ENCODE peak calls at places on chromosomes 4 and X, in eight cellular contexts. S, T, D, K, F, X, M and R are unnamed samples.

GRCh38 chr4:109994415-109994827 is 81.7 kb downstream of the EGF start:
- DNase-seq in D (no peak), M (no peak), F (no peak), S (no peak), X (no peak), K (no peak), T (no peak), R (no peak)

GRCh38 chr4:138953962-138954371 is 61.6 kb upstream of the NOCT start:
- DNase-seq in D (peak; percentile 73), T (no peak), X (no peak), F (no peak), M (peak; percentile 95), K (no peak), S (no peak), R (peak; percentile 68)

GRCh38 chr4:109164011-109164410 is 138.4 kb downstream of the COL25A1 start:
- DNase-seq in K (no peak), T (peak; percentile 61), D (no peak), S (no peak), M (peak; percentile 16), F (no peak), X (no peak), R (no peak)

GRCh38 chr4:37737456-37737855 is 51.3 kb upstream of the RELL1 start:
- DNase-seq in F (no peak), M (peak; percentile 62), S (no peak), X (no peak), D (no peak), K (no peak), T (no peak), R (no peak)

GRCh38 chr4:77599378-77599777 is 6.2 kb upstream of the CXCL13 start:
- DNase-seq in K (no peak), M (peak; percentile 59), S (no peak), X (no peak), D (no peak), T (peak; percentile 13), F (no peak), R (no peak)

GRCh38 chr4:109977854-109978501 is 65.3 kb downstream of the EGF start:
- DNase-seq in T (peak; percentile 70), S (no peak), D (no peak), X (no peak), K (no peak), F (no peak), M (peak; percentile 68), R (no peak)

GRCh38 chr4:1229117-1229849 is 19.6 kb downstream of the CTBP1 start:
- DNase-seq in K (no peak), T (no peak), S (no peak), X (no peak), M (no peak), D (no peak), F (no peak), R (no peak)

GRCh38 chr4:105150511-105150910 is 3.8 kb downstream of the TET2 start:
- DNase-seq in D (no peak), X (no peak), F (no peak), M (peak; percentile 84), S (no peak), K (no peak), T (no peak), R (no peak)

GRCh38 chr4:126851391-126851790 is 781.4 kb upstream of the INTU start:
- DNase-seq in F (no peak), K (no peak), M (peak; percentile 49), T (peak; percentile 3), D (peak; percentile 31), S (no peak), X (no peak), R (no peak)

GRCh38 chr4:41832961-41833360 is 84.4 kb upstream of the PHOX2B start:
- DNase-seq in D (no peak), F (no peak), X (no peak), S (no peak), M (no peak), K (no peak), T (peak; percentile 50), R (no peak)

GRCh38 chrX:47637546-47638195 is 7.9 kb upstream of the CFP start:
- DNase-seq in S (peak; percentile 21), D (no peak), F (no peak), X (no peak), T (no peak), K (no peak), M (no peak), R (no peak)

GRCh38 chrX:86887341-86887740 is 630.3 kb upstream of the KLHL4 start:
- DNase-seq in K (no peak), S (no peak), D (no peak), T (no peak), F (no peak), M (no peak), X (no peak), R (no peak)

GRCh38 chrX:22059800-22060199 is 27.7 kb downstream of the PHEX start:
- DNase-seq in X (no peak), M (peak; percentile 6), S (no peak), D (no peak), T (no peak), F (no peak), K (no peak), R (no peak)

GRCh38 chr4:176882201-176882600 is 89.5 kb upstream of the VEGFC start:
- DNase-seq in X (no peak), F (no peak), T (no peak), D (no peak), S (no peak), M (no peak), K (no peak), R (no peak)

GRCh38 chrX:77167993-77168392 is 279.2 kb upstream of the FGF16 start:
- DNase-seq in X (no peak), F (peak; percentile 28), K (no peak), M (peak; percentile 72), T (no peak), D (no peak), S (no peak), R (no peak)

GRCh38 chrX:119417842-119418241 is 18.7 kb downstream of the SLC25A43 start:
- DNase-seq in T (peak; percentile 11), M (no peak), S (no peak), F (no peak), X (no peak), K (no peak), D (no peak), R (no peak)

DNA sequence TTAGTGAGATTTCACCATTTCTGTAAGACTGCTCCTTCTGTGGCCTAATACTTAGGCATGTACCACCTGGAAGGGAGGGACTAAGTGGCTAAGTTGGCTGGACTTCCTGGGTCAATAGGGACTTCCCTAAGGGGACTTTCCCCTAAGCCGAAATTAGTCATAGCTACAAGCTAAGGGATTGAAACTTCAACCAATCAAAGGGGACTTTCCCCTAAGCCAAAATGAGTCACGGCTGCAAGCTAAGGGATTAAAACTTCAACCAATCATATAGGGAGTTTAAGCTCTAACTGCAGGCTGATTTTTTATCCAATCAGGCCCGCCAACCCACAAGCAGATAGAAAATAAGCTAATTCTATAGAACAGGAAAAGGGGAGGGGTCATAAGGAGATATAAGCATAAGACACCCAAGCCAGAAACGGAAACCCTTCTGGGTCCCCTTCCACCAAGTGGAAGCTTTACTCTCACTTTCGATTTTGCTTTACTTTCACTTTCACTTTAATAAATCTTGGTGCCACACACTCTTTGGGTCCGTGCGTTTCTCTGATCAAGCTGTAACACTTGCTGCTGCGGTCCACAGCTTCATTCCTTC is 382.8 kb downstream of the KLHL4 start:
- DNase-seq in K (no peak), M (no peak), F (no peak), S (peak; percentile 8), T (no peak), D (no peak), X (peak; percentile 16), R (no peak)
- H3K4me3 ChIP-seq in K (no peak overlapping the region), M (no peak overlapping the region), F (peak overlapping the region; percentile 55), S (no peak overlapping the region), T (no peak overlapping the region), D (no peak overlapping the region), X (no peak overlapping the region), R (no peak overlapping the region)

GRCh38 chrX:153967536-153968214 is 3.9 kb downstream of the HCFC1 start:
- DNase-seq in D (no peak), K (peak; percentile 28), F (no peak), T (no peak), M (no peak), X (no peak), S (no peak), R (peak; percentile 57)
- H3K4me3 ChIP-seq in D (no peak overlapping the region), K (peak overlapping the region; percentile 94), F (peak overlapping the region; percentile 87), T (peak overlapping the region; percentile 86), M (peak overlapping the region; percentile 88), X (peak overlapping the region; percentile 90), S (peak overlapping the region; percentile 99), R (peak overlapping the region; percentile 60)

GRCh38 chr4:6557185-6557584 is 17.8 kb upstream of the MAN2B2 start:
- DNase-seq in F (no peak), K (no peak), X (no peak), M (no peak), D (no peak), T (no peak), S (no peak), R (no peak)

GRCh38 chr4:6557856-6558255 is 17.1 kb upstream of the MAN2B2 start:
- DNase-seq in K (no peak), F (no peak), D (no peak), S (no peak), T (no peak), X (no peak), M (no peak), R (no peak)

GRCh38 chr4:6555519-6555918 is 19.5 kb upstream of the MAN2B2 start:
- DNase-seq in S (no peak), X (no peak), D (no peak), T (no peak), K (no peak), F (no peak), M (no peak), R (no peak)

GRCh38 chr4:6560416-6561172 is 14.4 kb upstream of the MAN2B2 start:
- DNase-seq in K (no peak), D (peak; percentile 30), F (no peak), X (no peak), T (no peak), M (peak; percentile 9), S (no peak), R (no peak)

GRCh38 chr4:6556263-6556662 is 18.7 kb upstream of the MAN2B2 start:
- DNase-seq in T (no peak), F (no peak), D (no peak), X (no peak), M (no peak), K (no peak), S (no peak), R (no peak)
- H3K4me3 ChIP-seq in T (no peak overlapping the region), F (no peak overlapping the region), D (no peak overlapping the region), X (no peak overlapping the region), M (no peak overlapping the region), K (no peak overlapping the region), S (no peak overlapping the region), R (no peak overlapping the region)

GRCh38 chr4:158769175-158769831 is 477 bp downstream of the FNIP2 start:
- DNase-seq in K (peak; percentile 49), F (no peak), T (peak; percentile 28), D (no peak), M (no peak), X (no peak), S (peak; percentile 16), R (peak; percentile 81)

GRCh38 chr4:158775091-158775651 is 6.3 kb downstream of the FNIP2 start:
- DNase-seq in M (peak; percentile 92), F (no peak), X (no peak), T (no peak), S (no peak), K (no peak), D (peak; percentile 49), R (no peak)

GRCh38 chr4:158768577-158769174 is at the start of gene FNIP2:
- DNase-seq in F (peak; percentile 15), M (peak; percentile 57), D (peak; percentile 22), T (peak; percentile 82), K (peak; percentile 66), S (peak; percentile 72), X (no peak), R (peak; percentile 87)

GRCh38 chr4:158770671-158771070 is 1.8 kb downstream of the FNIP2 start:
- DNase-seq in M (no peak), F (no peak), D (no peak), T (no peak), X (no peak), S (no peak), K (no peak), R (no peak)

GRCh38 chr4:158771776-158772175 is 3.0 kb downstream of the FNIP2 start:
- DNase-seq in M (no peak), S (no peak), X (no peak), K (no peak), F (no peak), T (no peak), D (no peak), R (no peak)
- H3K4me3 ChIP-seq in M (no peak overlapping the region), S (no peak overlapping the region), X (no peak overlapping the region), K (no peak overlapping the region), F (peak overlapping the region; percentile 81), T (no peak overlapping the region), D (no peak overlapping the region), R (no peak overlapping the region)